ENCODE peak calls at places on chromosome 4, in six cellular contexts. One of them, this sample, is unnamed.

GRCh38 chr4:1419708-1420107 is 13.5 kb upstream of the NKX1-1 start:
- DNase-seq in activated T-cell treated with anti-CD3 and anti-CD28 coated beads for 1 hour: no peak
- DNase-seq in ovary: no peak
- DNase-seq in HFFc6: no peak
- DNase-seq in activated CD8-positive, alpha-beta T cell treated with anti-CD3 and anti-CD28 coated beads for 36 hours: no peak
- DNase-seq in neural crest cell: no peak
- DNase-seq in this sample: no peak

GRCh38 chr4:52982246-52982950 is 120.3 kb downstream of the RASL11B start:
- DNase-seq in activated T-cell treated with anti-CD3 and anti-CD28 coated beads for 1 hour: no peak
- DNase-seq in ovary: no peak
- DNase-seq in HFFc6: peak
- DNase-seq in activated CD8-positive, alpha-beta T cell treated with anti-CD3 and anti-CD28 coated beads for 36 hours: no peak
- DNase-seq in neural crest cell: no peak
- DNase-seq in this sample: no peak

GRCh38 chr4:123874044-123874443 is 477.4 kb downstream of the SPRY1 start:
- DNase-seq in activated T-cell treated with anti-CD3 and anti-CD28 coated beads for 1 hour: no peak
- DNase-seq in ovary: no peak
- DNase-seq in HFFc6: no peak
- DNase-seq in activated CD8-positive, alpha-beta T cell treated with anti-CD3 and anti-CD28 coated beads for 36 hours: no peak
- DNase-seq in neural crest cell: no peak
- DNase-seq in this sample: no peak

GRCh38 chr4:82561745-82562552 is at the start of gene TMEM150C:
- DNase-seq in activated T-cell treated with anti-CD3 and anti-CD28 coated beads for 1 hour: no peak
- DNase-seq in ovary: peak
- DNase-seq in HFFc6: no peak
- DNase-seq in activated CD8-positive, alpha-beta T cell treated with anti-CD3 and anti-CD28 coated beads for 36 hours: peak
- DNase-seq in neural crest cell: peak
- DNase-seq in this sample: no peak

GRCh38 chr4:159048166-159048886 is 54.6 kb upstream of the RAPGEF2 start:
- DNase-seq in activated T-cell treated with anti-CD3 and anti-CD28 coated beads for 1 hour: no peak
- DNase-seq in ovary: peak
- DNase-seq in HFFc6: peak
- DNase-seq in activated CD8-positive, alpha-beta T cell treated with anti-CD3 and anti-CD28 coated beads for 36 hours: no peak
- DNase-seq in neural crest cell: peak
- DNase-seq in this sample: no peak

GRCh38 chr4:183165371-183165770 is 66.3 kb downstream of the WWC2 start:
- DNase-seq in activated T-cell treated with anti-CD3 and anti-CD28 coated beads for 1 hour: no peak
- DNase-seq in ovary: no peak
- DNase-seq in HFFc6: peak
- DNase-seq in activated CD8-positive, alpha-beta T cell treated with anti-CD3 and anti-CD28 coated beads for 36 hours: no peak
- DNase-seq in neural crest cell: no peak
- DNase-seq in this sample: no peak

GRCh38 chr4:83308672-83309071 is 24.1 kb upstream of the COQ2 start:
- DNase-seq in activated T-cell treated with anti-CD3 and anti-CD28 coated beads for 1 hour: no peak
- DNase-seq in ovary: no peak
- DNase-seq in HFFc6: no peak
- DNase-seq in activated CD8-positive, alpha-beta T cell treated with anti-CD3 and anti-CD28 coated beads for 36 hours: no peak
- DNase-seq in neural crest cell: no peak
- DNase-seq in this sample: no peak

GRCh38 chr4:188623314-188623854 is 484.1 kb downstream of the TRIML1 start:
- DNase-seq in activated T-cell treated with anti-CD3 and anti-CD28 coated beads for 1 hour: no peak
- DNase-seq in ovary: no peak
- DNase-seq in HFFc6: no peak
- DNase-seq in activated CD8-positive, alpha-beta T cell treated with anti-CD3 and anti-CD28 coated beads for 36 hours: no peak
- DNase-seq in neural crest cell: no peak
- DNase-seq in this sample: no peak